ENCODE peak calls at places on chromosomes 3 and 15, in four cellular contexts. One of them, this sample, is unnamed. For H3K4me1, the result is how much of the 10 kb centered on the place peaks cover.

GRCh38 chr3:43161684-43162512 is 56.0 kb upstream of the POMGNT2 start:
- DNase-seq in tibial nerve: no peak
- DNase-seq in left ventricle myocardium inferior: no peak
- DNase-seq in PC-9: no peak
- DNase-seq in this sample: no peak

GRCh38 chr3:127152676-127153505 is 40.0 kb upstream of the PRR23E start:
- DNase-seq in tibial nerve: no peak
- DNase-seq in left ventricle myocardium inferior: no peak
- DNase-seq in PC-9: no peak
- DNase-seq in this sample: no peak

GRCh38 chr15:24862726-24863521 is 91.9 kb upstream of the SNRPN start:
- DNase-seq in tibial nerve: no peak
- DNase-seq in left ventricle myocardium inferior: no peak
- DNase-seq in PC-9: no peak
- DNase-seq in this sample: no peak

GRCh38 chr3:149965278-149965677 is 5.4 kb downstream of the PFN2 start:
- DNase-seq in tibial nerve: no peak
- DNase-seq in left ventricle myocardium inferior: no peak
- DNase-seq in PC-9: no peak
- DNase-seq in this sample: no peak

GRCh38 chr15:40044717-40045571 is 6.0 kb upstream of the SRP14 start:
- DNase-seq in tibial nerve: peak
- DNase-seq in left ventricle myocardium inferior: peak
- DNase-seq in PC-9: peak
- DNase-seq in this sample: peak

GRCh38 chr3:100802126-100802525 is 92.8 kb downstream of the TFG start:
- DNase-seq in tibial nerve: no peak
- DNase-seq in left ventricle myocardium inferior: no peak
- DNase-seq in PC-9: peak
- DNase-seq in this sample: no peak

GRCh38 chr3:37037352-37037751 is 44.0 kb downstream of the MLH1 start:
- DNase-seq in tibial nerve: no peak
- DNase-seq in left ventricle myocardium inferior: no peak
- DNase-seq in PC-9: no peak
- DNase-seq in this sample: no peak

GRCh38 chr15:53693729-53694533 is 65.5 kb downstream of the WDR72 start:
- DNase-seq in tibial nerve: no peak
- DNase-seq in left ventricle myocardium inferior: peak
- DNase-seq in PC-9: no peak
- DNase-seq in this sample: no peak

GRCh38 chr3:60610441-60611112 is 640.7 kb downstream of the FHIT start:
- DNase-seq in tibial nerve: peak
- DNase-seq in left ventricle myocardium inferior: peak
- DNase-seq in PC-9: no peak
- DNase-seq in this sample: no peak

GRCh38 chr15:38128389-38128788 is 124.2 kb upstream of the SPRED1 start:
- DNase-seq in tibial nerve: no peak
- DNase-seq in left ventricle myocardium inferior: no peak
- DNase-seq in PC-9: no peak
- DNase-seq in this sample: no peak

GRCh38 chr15:60830479-60830878 is 351.5 kb upstream of the ICE2 start:
- DNase-seq in tibial nerve: no peak
- DNase-seq in left ventricle myocardium inferior: no peak
- DNase-seq in PC-9: no peak
- DNase-seq in this sample: no peak

GRCh38 chr15:48325400-48325799 is 5.8 kb upstream of the DUT start:
- DNase-seq in tibial nerve: no peak
- DNase-seq in left ventricle myocardium inferior: no peak
- DNase-seq in PC-9: no peak
- DNase-seq in this sample: no peak

GRCh38 chr3:146431240-146431639 is 38.1 kb downstream of the PLSCR2 start:
- DNase-seq in tibial nerve: no peak
- DNase-seq in left ventricle myocardium inferior: no peak
- DNase-seq in PC-9: no peak
- DNase-seq in this sample: no peak

GRCh38 chr3:32238816-32239637 is 547 bp downstream of the CMTM8 start:
- DNase-seq in tibial nerve: no peak
- DNase-seq in left ventricle myocardium inferior: peak
- DNase-seq in PC-9: no peak
- DNase-seq in this sample: no peak

GRCh38 chr15:101378879-101379278 is 83.8 kb upstream of the SNRPA1 start:
- DNase-seq in tibial nerve: no peak
- DNase-seq in left ventricle myocardium inferior: no peak
- DNase-seq in PC-9: no peak
- DNase-seq in this sample: no peak

GRCh38 chr3:11331101-11331500 is 58.9 kb downstream of the ATG7 start:
- DNase-seq in tibial nerve: no peak
- DNase-seq in left ventricle myocardium inferior: no peak
- DNase-seq in PC-9: no peak
- DNase-seq in this sample: no peak

GRCh38 chr15:60734846-60735245 is 255.9 kb upstream of the ICE2 start:
- DNase-seq in tibial nerve: no peak
- DNase-seq in left ventricle myocardium inferior: no peak
- DNase-seq in PC-9: no peak
- DNase-seq in this sample: no peak

DNA sequence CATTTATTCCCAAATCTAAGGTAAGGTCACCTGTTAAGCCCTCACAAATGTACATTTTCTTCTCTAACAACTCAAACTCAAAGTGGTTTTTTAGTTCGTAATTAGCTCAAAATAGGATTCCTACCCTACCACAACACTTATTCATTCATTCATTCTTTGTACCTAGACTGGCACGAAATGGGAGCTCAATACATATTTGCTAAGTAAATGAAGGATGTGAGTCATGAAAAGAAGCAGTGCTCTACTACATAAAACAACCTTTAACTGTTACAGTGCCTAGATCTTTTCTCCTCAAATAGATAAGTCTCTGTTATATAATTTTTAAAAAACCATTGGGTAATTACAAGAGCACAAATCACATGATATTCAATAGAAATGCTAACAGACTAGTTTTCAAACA is 13.1 kb downstream of the RSL24D1 start:
- DNase-seq in tibial nerve: no peak
- DNase-seq in left ventricle myocardium inferior: no peak
- DNase-seq in PC-9: no peak
- DNase-seq in this sample: no peak
- H3K27ac ChIP-seq in tibial nerve: no peak
- H3K27ac ChIP-seq in left ventricle myocardium inferior: no peak
- H3K27ac ChIP-seq in PC-9: no peak
- H3K27ac ChIP-seq in this sample: no peak

GRCh38 chr3:194139977-194140351 is 4.0 kb downstream of the HES1 start:
- DNase-seq in tibial nerve: no peak
- DNase-seq in left ventricle myocardium inferior: no peak
- DNase-seq in PC-9: peak
- DNase-seq in this sample: no peak
- H3K4me3 ChIP-seq in tibial nerve: no peak
- H3K4me3 ChIP-seq in left ventricle myocardium inferior: peak
- H3K4me3 ChIP-seq in PC-9: peak
- H3K4me3 ChIP-seq in this sample: no peak

GRCh38 chr3:195532858-195533257 is 10.3 kb downstream of the PPP1R2 start:
- DNase-seq in tibial nerve: no peak
- DNase-seq in left ventricle myocardium inferior: no peak
- DNase-seq in PC-9: peak
- DNase-seq in this sample: no peak
- H3K4me1 ChIP-seq in tibial nerve: under half
- H3K4me1 ChIP-seq in left ventricle myocardium inferior: under half
- H3K4me1 ChIP-seq in PC-9: under half
- H3K4me1 ChIP-seq in this sample: under half

GRCh38 chr15:65834603-65835282 is 34.5 kb upstream of the RAB11A start:
- DNase-seq in tibial nerve: no peak
- DNase-seq in left ventricle myocardium inferior: no peak
- DNase-seq in PC-9: no peak
- DNase-seq in this sample: no peak
- H3K27ac ChIP-seq in tibial nerve: no peak
- H3K27ac ChIP-seq in left ventricle myocardium inferior: peak
- H3K27ac ChIP-seq in PC-9: no peak
- H3K27ac ChIP-seq in this sample: no peak

GRCh38 chr3:112972158-112972557 is 2.7 kb downstream of the CD200R1 start:
- DNase-seq in tibial nerve: no peak
- DNase-seq in left ventricle myocardium inferior: no peak
- DNase-seq in PC-9: no peak
- DNase-seq in this sample: no peak

GRCh38 chr3:112976001-112976400 is 1.1 kb upstream of the CD200R1 start:
- DNase-seq in tibial nerve: no peak
- DNase-seq in left ventricle myocardium inferior: no peak
- DNase-seq in PC-9: no peak
- DNase-seq in this sample: no peak

GRCh38 chr3:112973325-112974177 is 1.4 kb downstream of the CD200R1 start:
- DNase-seq in tibial nerve: no peak
- DNase-seq in left ventricle myocardium inferior: no peak
- DNase-seq in PC-9: no peak
- DNase-seq in this sample: no peak

GRCh38 chr3:112974894-112975293 is at the start of gene CD200R1:
- DNase-seq in tibial nerve: no peak
- DNase-seq in left ventricle myocardium inferior: no peak
- DNase-seq in PC-9: no peak
- DNase-seq in this sample: no peak

DNA sequence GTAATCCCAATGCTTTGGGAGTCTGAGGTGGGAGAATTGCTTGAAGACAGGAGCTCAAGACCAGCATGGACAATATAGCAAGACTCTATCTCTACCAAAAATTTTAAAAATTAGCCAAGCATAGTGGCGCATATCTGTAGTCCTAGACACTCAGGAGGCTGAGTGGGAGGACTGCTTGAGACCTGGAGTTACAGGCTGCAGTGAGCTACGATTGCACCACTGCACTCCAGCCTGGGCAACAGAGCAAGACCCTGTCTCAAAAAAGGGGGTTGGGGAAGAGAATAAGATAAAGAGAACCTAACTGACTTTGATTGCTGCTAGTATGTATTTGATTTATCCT is 755 bp downstream of the CD200R1 start:
- DNase-seq in tibial nerve: no peak
- DNase-seq in left ventricle myocardium inferior: no peak
- DNase-seq in PC-9: no peak
- DNase-seq in this sample: no peak
- H3K4me3 ChIP-seq in tibial nerve: no peak
- H3K4me3 ChIP-seq in left ventricle myocardium inferior: peak
- H3K4me3 ChIP-seq in PC-9: no peak
- H3K4me3 ChIP-seq in this sample: peak

DNA sequence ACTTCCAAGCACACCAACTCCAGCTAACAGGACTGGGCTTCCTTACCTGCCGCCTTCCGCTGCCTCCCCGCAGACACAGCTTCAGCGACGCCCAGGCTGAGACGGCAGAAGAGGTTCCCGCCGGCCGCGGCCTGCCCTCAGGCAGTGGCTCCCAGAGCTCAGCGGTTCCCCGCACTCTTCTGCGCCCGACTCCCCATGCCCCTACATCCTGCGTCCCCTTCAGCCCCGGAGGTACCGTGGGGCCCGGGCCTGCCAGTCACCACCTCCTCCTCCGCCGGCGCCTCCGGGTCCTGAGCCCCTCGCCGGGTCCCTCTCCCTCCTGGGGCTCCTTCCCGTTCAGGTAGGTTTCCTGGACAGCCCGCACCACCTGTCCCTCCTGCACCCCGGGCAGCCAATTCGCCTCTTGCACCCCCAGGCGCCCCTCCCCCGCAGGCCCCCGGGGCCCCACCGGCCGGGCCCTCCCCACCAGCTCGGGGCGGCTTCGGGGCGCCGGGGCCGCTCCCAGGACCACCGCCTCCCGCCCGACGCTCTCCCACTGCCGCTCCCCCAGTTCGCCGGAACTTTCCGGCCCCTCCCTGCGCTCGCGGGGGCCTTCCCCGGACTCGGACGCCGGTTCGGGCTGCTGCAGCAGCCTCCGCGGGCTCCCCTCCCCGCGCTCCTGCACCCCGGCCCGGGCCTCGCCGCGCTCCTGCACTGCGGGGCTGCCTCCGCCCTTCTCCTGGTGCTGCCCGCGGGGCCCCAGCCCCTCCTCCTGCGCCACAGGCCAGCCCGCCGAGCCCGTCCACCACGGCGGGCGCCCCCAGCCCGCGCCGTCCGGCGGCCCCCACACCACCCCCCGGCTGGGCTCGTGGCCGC is at the start of gene TNK2:
- DNase-seq in tibial nerve: no peak
- DNase-seq in left ventricle myocardium inferior: no peak
- DNase-seq in PC-9: no peak
- DNase-seq in this sample: peak
- H3K4me1 ChIP-seq in tibial nerve: under half
- H3K4me1 ChIP-seq in left ventricle myocardium inferior: under half
- H3K4me1 ChIP-seq in PC-9: half or more
- H3K4me1 ChIP-seq in this sample: under half

This sample was measured in effector memory CD4-positive, alpha-beta T cell.